ENCODE peak calls at places on chromosomes 7 and 10, in four cellular contexts. One of them, this sample, is unnamed.

GRCh38 chr7:138564365-138564764 is 104.3 kb downstream of the TRIM24 start:
- DNase-seq in Kasumi-1: peak
- DNase-seq in kidney epithelial cell: no peak
- DNase-seq in mesendoderm: peak
- DNase-seq in this sample: no peak

GRCh38 chr7:74412603-74413002 is 41.1 kb upstream of the GTF2IRD1 start:
- DNase-seq in kidney epithelial cell: no peak
- DNase-seq in mesendoderm: no peak
- DNase-seq in Kasumi-1: no peak
- DNase-seq in this sample: no peak

GRCh38 chr10:125023269-125023668 is 81.3 kb downstream of the ZRANB1 start:
- DNase-seq in kidney epithelial cell: no peak
- DNase-seq in mesendoderm: no peak
- DNase-seq in Kasumi-1: no peak
- DNase-seq in this sample: no peak

GRCh38 chr7:98956469-98956868 is 78.1 kb downstream of the TRRAP start:
- DNase-seq in kidney epithelial cell: no peak
- DNase-seq in mesendoderm: no peak
- DNase-seq in Kasumi-1: no peak
- DNase-seq in this sample: no peak

GRCh38 chr10:71072146-71072819 is 140.1 kb upstream of the UNC5B start:
- DNase-seq in Kasumi-1: no peak
- DNase-seq in mesendoderm: no peak
- DNase-seq in kidney epithelial cell: no peak
- DNase-seq in this sample: no peak

GRCh38 chr7:107319724-107320228 is 150.1 kb upstream of the GPR22 start:
- DNase-seq in Kasumi-1: no peak
- DNase-seq in mesendoderm: no peak
- DNase-seq in kidney epithelial cell: no peak
- DNase-seq in this sample: no peak

GRCh38 chr10:85916192-85916747 is 450.3 kb downstream of the GRID1 start:
- DNase-seq in Kasumi-1: no peak
- DNase-seq in mesendoderm: peak
- DNase-seq in kidney epithelial cell: no peak
- DNase-seq in this sample: no peak

GRCh38 chr7:127793582-127793981 is 141.6 kb downstream of the SND1 start:
- DNase-seq in kidney epithelial cell: no peak
- DNase-seq in mesendoderm: no peak
- DNase-seq in Kasumi-1: no peak
- DNase-seq in this sample: no peak

GRCh38 chr10:89278034-89278535 is 23.8 kb upstream of the IFIT2 start:
- DNase-seq in mesendoderm: peak
- DNase-seq in kidney epithelial cell: peak
- DNase-seq in Kasumi-1: no peak
- DNase-seq in this sample: peak

GRCh38 chr10:52314007-52314821 is at the start of gene DKK1:
- DNase-seq in Kasumi-1: no peak
- DNase-seq in mesendoderm: peak
- DNase-seq in kidney epithelial cell: peak
- DNase-seq in this sample: peak

GRCh38 chr10:30786131-30786530 is 156.6 kb upstream of the LYZL2 start:
- DNase-seq in Kasumi-1: no peak
- DNase-seq in kidney epithelial cell: no peak
- DNase-seq in mesendoderm: no peak
- DNase-seq in this sample: no peak

GRCh38 chr7:152158801-152159587 is 133.5 kb downstream of the GALNT11 start:
- DNase-seq in Kasumi-1: peak
- DNase-seq in mesendoderm: no peak
- DNase-seq in kidney epithelial cell: no peak
- DNase-seq in this sample: no peak

GRCh38 chr10:23522345-23522744 is 83.5 kb downstream of the OTUD1 start:
- DNase-seq in mesendoderm: no peak
- DNase-seq in kidney epithelial cell: peak
- DNase-seq in Kasumi-1: no peak
- DNase-seq in this sample: peak

GRCh38 chr7:30596043-30596641 is 1.5 kb downstream of the GARS1 start:
- DNase-seq in Kasumi-1: peak
- DNase-seq in kidney epithelial cell: no peak
- DNase-seq in mesendoderm: peak
- DNase-seq in this sample: peak

GRCh38 chr10:88793747-88794299 is 8.7 kb upstream of the LIPM start:
- DNase-seq in kidney epithelial cell: no peak
- DNase-seq in Kasumi-1: peak
- DNase-seq in mesendoderm: no peak
- DNase-seq in this sample: peak

GRCh38 chr7:32089256-32089655 is 19.0 kb upstream of the PDE1C start:
- DNase-seq in Kasumi-1: peak
- DNase-seq in kidney epithelial cell: no peak
- DNase-seq in mesendoderm: no peak
- DNase-seq in this sample: no peak

GRCh38 chr7:19362099-19362498 is 216.9 kb upstream of the FERD3L start:
- DNase-seq in Kasumi-1: no peak
- DNase-seq in kidney epithelial cell: no peak
- DNase-seq in mesendoderm: no peak
- DNase-seq in this sample: no peak

GRCh38 chr7:124208173-124208572 is 175.3 kb upstream of the TMEM229A start:
- DNase-seq in kidney epithelial cell: no peak
- DNase-seq in Kasumi-1: no peak
- DNase-seq in mesendoderm: no peak
- DNase-seq in this sample: no peak